ENCODE peak calls at places on chromosomes 13 and 19, in six cellular contexts. One of them, this sample, is unnamed.

GRCh38 chr19:39125199-39125553 is 410 bp upstream of the PAK4 start:
- ATAC-seq in left lung: no peak
- ATAC-seq in Right ventricle myocardium superior: no peak
- ATAC-seq in foreskin keratinocyte: no peak
- ATAC-seq in stimulated activated memory B cell treated with anti-CD40 and anti-IgM and Interleukin-4, amounts not matched to agents 10 μg/mL and 1 μg/mL and 100 μg/mL, for 72 hours: no peak
- ATAC-seq in naive thymus-derived CD4-positive, alpha-beta T cell: no peak
- ATAC-seq in this sample: no peak

GRCh38 chr13:32905063-32905863 is 111.0 kb upstream of the KL start:
- ATAC-seq in foreskin keratinocyte: peak
- ATAC-seq in stimulated activated memory B cell treated with anti-CD40 and anti-IgM and Interleukin-4, amounts not matched to agents 10 μg/mL and 1 μg/mL and 100 μg/mL, for 72 hours: peak
- ATAC-seq in naive thymus-derived CD4-positive, alpha-beta T cell: no peak
- ATAC-seq in left lung: no peak
- ATAC-seq in Right ventricle myocardium superior: no peak
- ATAC-seq in this sample: peak

GRCh38 chr13:79880820-79881219 is 399.9 kb downstream of the NDFIP2 start:
- ATAC-seq in stimulated activated memory B cell treated with anti-CD40 and anti-IgM and Interleukin-4, amounts not matched to agents 10 μg/mL and 1 μg/mL and 100 μg/mL, for 72 hours: no peak
- ATAC-seq in left lung: no peak
- ATAC-seq in naive thymus-derived CD4-positive, alpha-beta T cell: peak
- ATAC-seq in Right ventricle myocardium superior: no peak
- ATAC-seq in foreskin keratinocyte: no peak
- ATAC-seq in this sample: no peak

GRCh38 chr19:44822670-44823372 is 13.9 kb downstream of the BCAM start:
- ATAC-seq in Right ventricle myocardium superior: no peak
- ATAC-seq in foreskin keratinocyte: no peak
- ATAC-seq in left lung: no peak
- ATAC-seq in stimulated activated memory B cell treated with anti-CD40 and anti-IgM and Interleukin-4, amounts not matched to agents 10 μg/mL and 1 μg/mL and 100 μg/mL, for 72 hours: no peak
- ATAC-seq in naive thymus-derived CD4-positive, alpha-beta T cell: no peak
- ATAC-seq in this sample: no peak

GRCh38 chr19:41998246-41999020 is 4.4 kb upstream of the ATP1A3 start:
- ATAC-seq in naive thymus-derived CD4-positive, alpha-beta T cell: no peak
- ATAC-seq in foreskin keratinocyte: peak
- ATAC-seq in left lung: peak
- ATAC-seq in stimulated activated memory B cell treated with anti-CD40 and anti-IgM and Interleukin-4, amounts not matched to agents 10 μg/mL and 1 μg/mL and 100 μg/mL, for 72 hours: no peak
- ATAC-seq in Right ventricle myocardium superior: peak
- ATAC-seq in this sample: peak

GRCh38 chr19:616276-616675 is 17.1 kb downstream of the POLRMT start:
- ATAC-seq in left lung: no peak
- ATAC-seq in foreskin keratinocyte: no peak
- ATAC-seq in naive thymus-derived CD4-positive, alpha-beta T cell: no peak
- ATAC-seq in stimulated activated memory B cell treated with anti-CD40 and anti-IgM and Interleukin-4, amounts not matched to agents 10 μg/mL and 1 μg/mL and 100 μg/mL, for 72 hours: no peak
- ATAC-seq in Right ventricle myocardium superior: no peak
- ATAC-seq in this sample: no peak

GRCh38 chr19:2042485-2043268 is 8.4 kb downstream of the MKNK2 start:
- ATAC-seq in left lung: peak
- ATAC-seq in naive thymus-derived CD4-positive, alpha-beta T cell: no peak
- ATAC-seq in stimulated activated memory B cell treated with anti-CD40 and anti-IgM and Interleukin-4, amounts not matched to agents 10 μg/mL and 1 μg/mL and 100 μg/mL, for 72 hours: no peak
- ATAC-seq in Right ventricle myocardium superior: peak
- ATAC-seq in foreskin keratinocyte: no peak
- ATAC-seq in this sample: peak

GRCh38 chr13:99834246-99834645 is 137.3 kb downstream of the ZIC5 start:
- ATAC-seq in foreskin keratinocyte: peak
- ATAC-seq in left lung: no peak
- ATAC-seq in naive thymus-derived CD4-positive, alpha-beta T cell: no peak
- ATAC-seq in Right ventricle myocardium superior: no peak
- ATAC-seq in stimulated activated memory B cell treated with anti-CD40 and anti-IgM and Interleukin-4, amounts not matched to agents 10 μg/mL and 1 μg/mL and 100 μg/mL, for 72 hours: no peak
- ATAC-seq in this sample: no peak

GRCh38 chr13:112333756-112334543 is 42.2 kb upstream of the SPACA7 start:
- ATAC-seq in left lung: no peak
- ATAC-seq in Right ventricle myocardium superior: no peak
- ATAC-seq in naive thymus-derived CD4-positive, alpha-beta T cell: no peak
- ATAC-seq in foreskin keratinocyte: no peak
- ATAC-seq in stimulated activated memory B cell treated with anti-CD40 and anti-IgM and Interleukin-4, amounts not matched to agents 10 μg/mL and 1 μg/mL and 100 μg/mL, for 72 hours: no peak
- ATAC-seq in this sample: no peak